ENCODE peak calls at places on chromosomes 6 and 20, in seven cellular contexts. S is dorsolateral prefrontal cortex, I is psoas muscle, T is HL-60, A is epithelial cell of esophagus, K is heart right ventricle, N is GM06990. R is an unnamed sample.

GRCh38 chr6:127464161-127464880 is 5.1 kb upstream of the KIAA0408 start:
- DNase-seq in T (no peak), S (no peak), N (no peak), A (no peak), I (no peak), K (no peak), R (no peak)

GRCh38 chr6:104952911-104953409 is 3.9 kb upstream of the LIN28B start:
- DNase-seq in N (no peak), I (no peak), T (no peak), S (no peak), A (no peak), K (no peak), R (no peak)

GRCh38 chr20:43717616-43717995 is 9.2 kb downstream of the GTSF1L start:
- DNase-seq in I (no peak), T (no peak), N (no peak), K (no peak), A (peak), S (no peak), R (no peak)

GRCh38 chr6:74657033-74657432 is 548.8 kb downstream of the COL12A1 start:
- DNase-seq in K (no peak), N (no peak), S (no peak), I (no peak), A (no peak), T (no peak), R (no peak)

GRCh38 chr20:38092260-38092857 is 58.8 kb downstream of the RPRD1B start:
- DNase-seq in I (no peak), N (no peak), S (no peak), A (no peak), T (no peak), K (peak), R (peak)

GRCh38 chr6:89372506-89372901 is 20.0 kb upstream of the UBE2J1 start:
- DNase-seq in K (no peak), S (no peak), A (no peak), N (no peak), T (no peak), I (no peak), R (peak)

GRCh38 chr6:147782302-147782701 is 273.8 kb downstream of the SAMD5 start:
- DNase-seq in I (no peak), S (no peak), T (no peak), A (peak), K (no peak), N (no peak), R (no peak)

GRCh38 chr6:158489441-158489840 is 70.5 kb upstream of the TMEM181 start:
- DNase-seq in N (no peak), T (no peak), I (no peak), S (no peak), A (no peak), K (no peak), R (no peak)

GRCh38 chr6:35411066-35411465 is 41.1 kb upstream of the FANCE start:
- DNase-seq in N (no peak), T (peak), S (no peak), K (no peak), I (no peak), A (no peak), R (no peak)

GRCh38 chr20:63739129-63740069 is at the start of gene SLC2A4RG:
- DNase-seq in S (peak), T (peak), I (peak), N (peak), K (peak), A (peak), R (peak)

GRCh38 chr6:148887181-148887580 is 140.4 kb downstream of the UST start:
- DNase-seq in A (peak), T (no peak), K (no peak), S (no peak), I (no peak), N (no peak), R (no peak)

GRCh38 chr6:109440325-109441068 is at the start of the genes PPIL6 and SMPD2:
- DNase-seq in N (peak), A (peak), K (peak), I (peak), S (peak), T (peak), R (peak)

GRCh38 chr20:48613926-48614325 is 213.9 kb downstream of the PREX1 start:
- DNase-seq in K (no peak), A (no peak), T (no peak), N (no peak), S (no peak), I (peak), R (no peak)

GRCh38 chr6:150098155-150098554 is 29.2 kb upstream of the ULBP3 start:
- DNase-seq in K (no peak), T (no peak), N (no peak), A (no peak), S (no peak), I (no peak), R (no peak)

GRCh38 chr6:11120273-11121005 is 8.9 kb upstream of the ERVFRD-1 start:
- DNase-seq in T (no peak), S (no peak), I (no peak), A (peak), K (no peak), N (no peak), R (no peak)

GRCh38 chr20:49560646-49561045 is 7.3 kb downstream of the PTGIS start:
- DNase-seq in K (no peak), N (no peak), A (no peak), I (no peak), T (no peak), S (no peak), R (no peak)

GRCh38 chr6:120993929-120994572 is 340.2 kb downstream of the TBC1D32 start:
- DNase-seq in T (no peak), K (no peak), A (no peak), S (no peak), N (no peak), I (no peak), R (no peak)

GRCh38 chr20:59006864-59007757 is at the start of gene CTSZ:
- DNase-seq in N (peak), A (peak), K (peak), T (peak), I (peak), S (no peak), R (peak)

GRCh38 chr6:92297101-92297500 is 1122.3 kb downstream of the EPHA7 start:
- DNase-seq in I (no peak), A (no peak), T (no peak), N (no peak), K (no peak), S (no peak), R (no peak)

GRCh38 chr20:53642196-53643030 is 48.8 kb upstream of the ZNF217 start:
- DNase-seq in I (no peak), K (peak), N (no peak), T (peak), A (peak), S (no peak), R (peak)

GRCh38 chr20:57844626-57845596 is 135.1 kb upstream of the PMEPA1 start:
- DNase-seq in T (no peak), I (no peak), N (no peak), S (no peak), A (no peak), K (no peak), R (no peak)

GRCh38 chr6:36120539-36120938 is 9.8 kb upstream of the MAPK13 start:
- DNase-seq in N (no peak), S (no peak), T (peak), K (no peak), A (no peak), I (no peak), R (peak)

GRCh38 chr6:166955865-166956443 is 396 bp downstream of the RNASET2 start:
- DNase-seq in N (no peak), K (no peak), T (peak), A (peak), I (peak), S (no peak), R (peak)

GRCh38 chr20:64152906-64153305 is 11.3 kb upstream of the MYT1 start:
- DNase-seq in S (no peak), T (no peak), N (no peak), K (no peak), A (no peak), I (no peak), R (no peak)

GRCh38 chr6:52417675-52418111 is 2.4 kb upstream of the EFHC1 start:
- DNase-seq in I (no peak), K (peak), T (no peak), S (no peak), A (peak), N (no peak), R (no peak)

GRCh38 chr6:116218866-116219265 is 35.0 kb downstream of the TSPYL4 start:
- DNase-seq in K (no peak), I (no peak), S (no peak), A (no peak), N (no peak), T (no peak), R (no peak)

GRCh38 chr6:136927313-136927712 is 5.2 kb downstream of the SLC35D3 start:
- DNase-seq in K (no peak), N (no peak), T (peak), A (peak), I (no peak), S (no peak), R (peak)

GRCh38 chr20:64083380-64084208 is 604 bp downstream of the LKAAEAR1 start:
- DNase-seq in N (peak), S (no peak), K (peak), I (peak), T (peak), A (peak), R (peak)

GRCh38 chr20:39010496-39010895 is 48.4 kb downstream of the DHX35 start:
- DNase-seq in T (no peak), S (no peak), N (no peak), A (no peak), K (no peak), I (no peak), R (no peak)

GRCh38 chr20:54107600-54108393 is 37.4 kb upstream of the BCAS1 start:
- DNase-seq in S (no peak), I (no peak), N (no peak), K (no peak), T (no peak), A (no peak), R (no peak)

GRCh38 chr6:154632121-154632520 is 101.1 kb upstream of the SCAF8 start:
- DNase-seq in K (no peak), A (no peak), T (no peak), N (no peak), S (no peak), I (no peak), R (no peak)

GRCh38 chr20:31704225-31705119 is 18.2 kb downstream of the BCL2L1 start:
- DNase-seq in I (no peak), N (no peak), A (peak), S (no peak), K (no peak), T (no peak), R (no peak)

GRCh38 chr20:61967300-61967699 is 98.4 kb downstream of the TAF4 start:
- DNase-seq in K (no peak), S (no peak), I (no peak), A (no peak), T (no peak), N (no peak), R (no peak)

GRCh38 chr6:120545353-120545752 is 788.9 kb downstream of the TBC1D32 start:
- DNase-seq in N (no peak), S (no peak), I (no peak), A (no peak), K (no peak), T (no peak), R (no peak)

DNA sequence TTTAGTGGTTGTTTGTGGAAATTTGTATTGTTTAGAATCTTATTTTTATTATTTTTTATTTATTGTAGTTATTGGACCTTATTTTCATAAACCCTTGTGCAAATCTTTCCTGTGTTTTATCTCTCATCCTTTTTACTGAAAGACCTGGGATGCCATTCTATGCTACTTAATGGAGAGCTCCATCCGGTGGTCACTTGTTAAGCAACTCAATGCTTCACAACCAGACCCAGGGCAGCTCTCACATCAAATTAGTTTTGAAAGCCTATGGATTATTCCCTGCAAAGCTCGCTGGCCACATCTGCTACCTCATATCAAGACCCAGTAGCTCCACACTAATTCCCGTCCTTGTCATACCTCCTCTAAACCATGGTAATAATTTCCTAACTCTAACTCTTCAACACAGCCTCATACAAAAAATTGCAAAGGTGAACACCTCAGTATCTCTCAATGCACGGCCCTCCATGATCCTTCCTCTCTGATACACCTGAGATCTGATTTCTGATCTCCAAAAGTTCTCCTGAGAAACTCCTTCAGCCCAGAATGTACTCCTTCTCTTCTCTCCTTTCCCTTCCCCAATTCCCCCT is 296.6 kb upstream of the MANEA start:
- DNase-seq in K (peak), I (no peak), A (peak), N (no peak), S (no peak), T (no peak), R (peak)
- TF ChIP-seq CTCF in K (no peak), I (peak), A (peak), N (peak), S (peak), T (no peak), R (peak)

GRCh38 chr6:143539106-143539505 is 27.6 kb upstream of the FUCA2 start:
- DNase-seq in K (no peak), S (no peak), I (no peak), A (no peak), N (no peak), T (no peak), R (peak)

GRCh38 chr6:143536866-143537691 is 25.6 kb upstream of the FUCA2 start:
- DNase-seq in K (peak), A (peak), T (peak), N (peak), S (no peak), I (peak), R (peak)

GRCh38 chr6:143538374-143538773 is 26.9 kb upstream of the FUCA2 start:
- DNase-seq in S (no peak), N (no peak), I (no peak), A (no peak), K (no peak), T (no peak), R (no peak)

GRCh38 chr6:143540192-143540591 is 28.7 kb upstream of the FUCA2 start:
- DNase-seq in N (no peak), A (no peak), K (no peak), S (no peak), I (no peak), T (no peak), R (no peak)

DNA sequence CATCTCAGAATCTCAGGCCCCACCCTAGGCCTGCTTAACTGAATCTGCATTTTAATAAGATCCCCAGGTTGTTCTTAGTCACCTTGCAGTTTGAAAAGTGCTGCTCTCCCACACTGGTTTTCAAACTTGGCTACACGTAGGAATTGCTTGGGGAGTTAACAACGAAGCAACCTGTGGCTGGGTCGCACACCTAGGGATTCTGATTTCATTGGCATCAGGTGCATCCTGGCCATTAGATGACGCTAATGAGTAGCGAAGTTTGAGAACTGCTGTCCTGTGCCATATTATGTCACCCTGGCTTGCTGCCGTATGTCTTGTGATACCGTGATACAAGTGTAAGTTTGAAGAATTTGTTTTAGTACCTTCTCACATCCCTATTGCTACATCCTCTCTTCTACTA is 28.2 kb upstream of the FUCA2 start:
- DNase-seq in S (no peak), N (no peak), T (no peak), A (no peak), K (no peak), I (no peak), R (no peak)
- TF ChIP-seq CTCF in S (no peak), N (no peak), T (no peak), A (no peak), K (no peak), I (no peak), R (no peak)

GRCh38 chr6:118896339-118897136 is 2.6 kb downstream of the ASF1A start:
- DNase-seq in K (no peak), I (no peak), N (peak), S (no peak), A (peak), T (peak), R (peak)
- TF ChIP-seq CTCF in K (peak), I (peak), N (peak), S (no peak), A (peak), T (peak), R (peak)

GRCh38 chr20:32858873-32859372 is at the start of gene EFCAB8:
- DNase-seq in I (no peak), S (no peak), A (no peak), T (no peak), N (no peak), K (no peak), R (no peak)
- TF ChIP-seq CTCF in I (no peak), S (no peak), A (no peak), T (no peak), N (no peak), K (no peak), R (no peak)

GRCh38 chr6:103797738-103798137 is 1062.0 kb downstream of the HACE1 start:
- DNase-seq in A (peak), I (no peak), S (no peak), K (no peak), N (no peak), T (no peak), R (no peak)
- TF ChIP-seq CTCF in A (peak), I (peak), S (peak), K (no peak), N (peak), T (no peak), R (no peak)

GRCh38 chr20:32960222-32960518 is 44.1 kb downstream of the SUN5 start:
- DNase-seq in T (no peak), N (no peak), S (no peak), I (no peak), A (no peak), K (no peak), R (no peak)
- TF ChIP-seq CTCF in T (no peak), N (no peak), S (no peak), I (no peak), A (no peak), K (no peak), R (no peak)

R was measured in GM12865.